ENCODE peak calls at places on chromosome 22, in four cellular contexts. One of them, this sample, is unnamed.

GRCh38 chr22:22082229-22082835 is 99.7 kb upstream of the TOP3B start:
- DNase-seq in bronchial epithelial cell: no peak
- DNase-seq in fibroblast of the aortic adventitia: peak; percentile 29
- DNase-seq in HS-5: no peak
- DNase-seq in this sample: no peak

GRCh38 chr22:28799834-28800307 is 498 bp downstream of the XBP1 start:
- DNase-seq in bronchial epithelial cell: no peak
- DNase-seq in fibroblast of the aortic adventitia: peak; percentile 66
- DNase-seq in HS-5: peak; percentile 18
- DNase-seq in this sample: no peak

GRCh38 chr22:40597541-40598453 is 38.7 kb downstream of the MRTFA start:
- DNase-seq in bronchial epithelial cell: peak; percentile 84
- DNase-seq in fibroblast of the aortic adventitia: peak; percentile 69
- DNase-seq in HS-5: no peak
- DNase-seq in this sample: no peak

GRCh38 chr22:46684706-46685105 is 53.3 kb downstream of the CERK start:
- DNase-seq in bronchial epithelial cell: no peak
- DNase-seq in fibroblast of the aortic adventitia: no peak
- DNase-seq in HS-5: no peak
- DNase-seq in this sample: peak; percentile 72

GRCh38 chr22:29799217-29799680 is 32.1 kb downstream of the UQCR10 start:
- DNase-seq in bronchial epithelial cell: peak; percentile 91
- DNase-seq in fibroblast of the aortic adventitia: peak; percentile 96
- DNase-seq in HS-5: peak; percentile 85
- DNase-seq in this sample: peak; percentile 4

GRCh38 chr22:26406118-26406517 is 22.9 kb upstream of the ASPHD2 start:
- DNase-seq in bronchial epithelial cell: no peak
- DNase-seq in fibroblast of the aortic adventitia: peak; percentile 64
- DNase-seq in HS-5: no peak
- DNase-seq in this sample: peak; percentile 32

GRCh38 chr22:48705159-48705916 is 1122.3 kb downstream of the BRD1 start:
- DNase-seq in bronchial epithelial cell: no peak
- DNase-seq in fibroblast of the aortic adventitia: no peak
- DNase-seq in HS-5: no peak
- DNase-seq in this sample: no peak

GRCh38 chr22:50699001-50699753 is 26.6 kb downstream of the SHANK3 start:
- DNase-seq in bronchial epithelial cell: no peak
- DNase-seq in fibroblast of the aortic adventitia: no peak
- DNase-seq in HS-5: no peak
- DNase-seq in this sample: no peak

GRCh38 chr22:18104566-18104965 is 6.0 kb upstream of the TUBA8 start:
- DNase-seq in bronchial epithelial cell: no peak
- DNase-seq in fibroblast of the aortic adventitia: peak; percentile 69
- DNase-seq in HS-5: no peak
- DNase-seq in this sample: no peak

GRCh38 chr22:36925388-36926290 is 12.2 kb downstream of the CSF2RB start:
- DNase-seq in bronchial epithelial cell: no peak
- DNase-seq in fibroblast of the aortic adventitia: peak; percentile 5
- DNase-seq in HS-5: peak; percentile 4
- DNase-seq in this sample: no peak

GRCh38 chr22:31106001-31106571 is 1.3 kb downstream of the SELENOM start:
- DNase-seq in bronchial epithelial cell: no peak
- DNase-seq in fibroblast of the aortic adventitia: no peak
- DNase-seq in HS-5: no peak
- DNase-seq in this sample: no peak

GRCh38 chr22:38260760-38261477 is 11.9 kb downstream of the TMEM184B start:
- DNase-seq in bronchial epithelial cell: no peak
- DNase-seq in fibroblast of the aortic adventitia: peak; percentile 42
- DNase-seq in HS-5: no peak
- DNase-seq in this sample: no peak

GRCh38 chr22:20312396-20313191 is 7.3 kb downstream of the DGCR6L start:
- DNase-seq in bronchial epithelial cell: no peak
- DNase-seq in fibroblast of the aortic adventitia: no peak
- DNase-seq in HS-5: no peak
- DNase-seq in this sample: no peak

GRCh38 chr22:39117585-39118191 is 20.6 kb downstream of the APOBEC3H start:
- DNase-seq in bronchial epithelial cell: peak; percentile 53
- DNase-seq in fibroblast of the aortic adventitia: peak; percentile 64
- DNase-seq in HS-5: no peak
- DNase-seq in this sample: no peak

GRCh38 chr22:27476729-27477128 is 324.8 kb downstream of the MN1 start:
- DNase-seq in bronchial epithelial cell: peak; percentile 92
- DNase-seq in fibroblast of the aortic adventitia: peak; percentile 31
- DNase-seq in HS-5: peak; percentile 61
- DNase-seq in this sample: no peak

GRCh38 chr22:25747245-25747944 is 5.4 kb downstream of the MYO18B start:
- DNase-seq in bronchial epithelial cell: peak; percentile 20
- DNase-seq in fibroblast of the aortic adventitia: peak; percentile 97
- DNase-seq in HS-5: peak; percentile 89
- DNase-seq in this sample: no peak

GRCh38 chr22:37009490-37009889 is 9.8 kb downstream of the TST start:
- DNase-seq in bronchial epithelial cell: no peak
- DNase-seq in fibroblast of the aortic adventitia: no peak
- DNase-seq in HS-5: no peak
- DNase-seq in this sample: no peak

GRCh38 chr22:37198290-37199102 is 10.4 kb upstream of the C1QTNF6 start:
- DNase-seq in bronchial epithelial cell: peak; percentile 67
- DNase-seq in fibroblast of the aortic adventitia: peak; percentile 70
- DNase-seq in HS-5: no peak
- DNase-seq in this sample: peak; percentile 69

GRCh38 chr22:17792854-17793434 is 18.7 kb upstream of the BID start:
- DNase-seq in bronchial epithelial cell: no peak
- DNase-seq in fibroblast of the aortic adventitia: no peak
- DNase-seq in HS-5: no peak
- DNase-seq in this sample: no peak

GRCh38 chr22:49449377-49449776 is 378.3 kb downstream of the BRD1 start:
- DNase-seq in bronchial epithelial cell: no peak
- DNase-seq in fibroblast of the aortic adventitia: no peak
- DNase-seq in HS-5: no peak
- DNase-seq in this sample: no peak

GRCh38 chr22:45445031-45445710 is 31.7 kb downstream of the RIBC2 start:
- DNase-seq in bronchial epithelial cell: no peak
- DNase-seq in fibroblast of the aortic adventitia: no peak
- DNase-seq in HS-5: no peak
- DNase-seq in this sample: no peak

GRCh38 chr22:29268511-29269229 is 602 bp downstream of the EWSR1 start:
- DNase-seq in bronchial epithelial cell: peak; percentile 20
- DNase-seq in fibroblast of the aortic adventitia: peak; percentile 69
- DNase-seq in HS-5: peak; percentile 13
- DNase-seq in this sample: no peak

GRCh38 chr22:37627545-37627944 is 11.9 kb upstream of the SH3BP1 start:
- DNase-seq in bronchial epithelial cell: no peak
- DNase-seq in fibroblast of the aortic adventitia: no peak
- DNase-seq in HS-5: no peak
- DNase-seq in this sample: peak; percentile 86

GRCh38 chr22:43013355-43014061 is 1.4 kb downstream of the PACSIN2 start:
- DNase-seq in bronchial epithelial cell: no peak
- DNase-seq in fibroblast of the aortic adventitia: no peak
- DNase-seq in HS-5: no peak
- DNase-seq in this sample: no peak

GRCh38 chr22:30249049-30250038 is 2.8 kb upstream of the LIF start:
- DNase-seq in bronchial epithelial cell: no peak
- DNase-seq in fibroblast of the aortic adventitia: peak; percentile 54
- DNase-seq in HS-5: no peak
- DNase-seq in this sample: no peak

GRCh38 chr22:22193923-22194322 is 50.7 kb upstream of the VPREB1 start:
- DNase-seq in bronchial epithelial cell: no peak
- DNase-seq in fibroblast of the aortic adventitia: no peak
- DNase-seq in HS-5: no peak
- DNase-seq in this sample: no peak

GRCh38 chr22:23038902-23039301 is 31.4 kb upstream of the GNAZ start:
- DNase-seq in bronchial epithelial cell: no peak
- DNase-seq in fibroblast of the aortic adventitia: no peak
- DNase-seq in HS-5: no peak
- DNase-seq in this sample: no peak

GRCh38 chr22:27019827-27020226 is 362.4 kb downstream of the MIAT start:
- DNase-seq in bronchial epithelial cell: no peak
- DNase-seq in fibroblast of the aortic adventitia: no peak
- DNase-seq in HS-5: no peak
- DNase-seq in this sample: no peak

GRCh38 chr22:42282252-42282942 is 11.9 kb upstream of the TCF20 start:
- DNase-seq in bronchial epithelial cell: no peak
- DNase-seq in fibroblast of the aortic adventitia: no peak
- DNase-seq in HS-5: no peak
- DNase-seq in this sample: no peak

GRCh38 chr22:45462034-45462655 is 40.5 kb upstream of the FBLN1 start:
- DNase-seq in bronchial epithelial cell: no peak
- DNase-seq in fibroblast of the aortic adventitia: no peak
- DNase-seq in HS-5: no peak
- DNase-seq in this sample: peak; percentile 22

This sample was measured in Jurkat, Clone E6-1.